ENCODE peak calls at places on chromosomes 16 and 17, in six cellular contexts. Q, T, F, A, S and L are unnamed samples.

GRCh38 chr16:23268561-23268960 is 33.5 kb upstream of the SCNN1B start:
- DNase-seq in Q (no peak), T (no peak), F (no peak), A (no peak), S (no peak), L (no peak)

GRCh38 chr16:50278251-50278650 is 11.9 kb downstream of the ADCY7 start:
- DNase-seq in Q (no peak), T (no peak), F (no peak), A (no peak), S (no peak), L (no peak)

GRCh38 chr17:8410882-8411238 is 13.2 kb upstream of the RNF222 start:
- DNase-seq in Q (no peak), T (no peak), F (no peak), A (no peak), S (no peak), L (no peak)

GRCh38 chr17:9979463-9979995 is 74.5 kb upstream of the RCVRN start:
- DNase-seq in Q (no peak), T (no peak), F (no peak), A (no peak), S (no peak), L (no peak)

GRCh38 chr16:3131755-3132377 is 3.0 kb upstream of the ZNF213 start:
- DNase-seq in Q (peak), T (no peak), F (peak), A (no peak), S (peak), L (peak)

GRCh38 chr17:31318298-31319190 is 2.9 kb downstream of the EVI2A start:
- DNase-seq in Q (peak), T (no peak), F (no peak), A (peak), S (no peak), L (peak)

GRCh38 chr16:31467151-31467550 is 4.8 kb upstream of the TGFB1I1 start:
- DNase-seq in Q (no peak), T (no peak), F (no peak), A (no peak), S (no peak), L (peak)

GRCh38 chr17:67386965-67387551 is 10.0 kb downstream of the PITPNC1 start:
- DNase-seq in Q (peak), T (peak), F (peak), A (no peak), S (peak), L (peak)

GRCh38 chr17:78557598-78558039 is 19.6 kb downstream of the DNAH17 start:
- DNase-seq in Q (no peak), T (peak), F (no peak), A (no peak), S (peak), L (no peak)

GRCh38 chr17:68006797-68007196 is 10.5 kb upstream of the C17orf58 start:
- DNase-seq in Q (no peak), T (no peak), F (no peak), A (no peak), S (no peak), L (no peak)

GRCh38 chr16:24995033-24995432 is 20.1 kb downstream of the ARHGAP17 start:
- DNase-seq in Q (no peak), T (no peak), F (no peak), A (no peak), S (no peak), L (no peak)

GRCh38 chr17:40110026-40110425 is 9.6 kb upstream of the NR1D1 start:
- DNase-seq in Q (no peak), T (no peak), F (no peak), A (no peak), S (no peak), L (peak)

GRCh38 chr16:47463771-47464624 is 2.9 kb downstream of the PHKB start:
- DNase-seq in Q (no peak), T (no peak), F (no peak), A (no peak), S (peak), L (no peak)

GRCh38 chr17:36592711-36593321 is 1.1 kb downstream of the DHRS11 start:
- DNase-seq in Q (no peak), T (no peak), F (no peak), A (no peak), S (no peak), L (no peak)

GRCh38 chr17:74435775-74436359 is 4.0 kb downstream of the GPRC5C start:
- DNase-seq in Q (no peak), T (no peak), F (no peak), A (no peak), S (no peak), L (no peak)

GRCh38 chr16:81181013-81181720 is 57.3 kb upstream of the BCO1 start:
- DNase-seq in Q (peak), T (peak), F (peak), A (peak), S (no peak), L (peak)

GRCh38 chr17:71327376-71328059 is 793.3 kb upstream of the SOX9 start:
- DNase-seq in Q (no peak), T (no peak), F (no peak), A (no peak), S (no peak), L (no peak)

DNA sequence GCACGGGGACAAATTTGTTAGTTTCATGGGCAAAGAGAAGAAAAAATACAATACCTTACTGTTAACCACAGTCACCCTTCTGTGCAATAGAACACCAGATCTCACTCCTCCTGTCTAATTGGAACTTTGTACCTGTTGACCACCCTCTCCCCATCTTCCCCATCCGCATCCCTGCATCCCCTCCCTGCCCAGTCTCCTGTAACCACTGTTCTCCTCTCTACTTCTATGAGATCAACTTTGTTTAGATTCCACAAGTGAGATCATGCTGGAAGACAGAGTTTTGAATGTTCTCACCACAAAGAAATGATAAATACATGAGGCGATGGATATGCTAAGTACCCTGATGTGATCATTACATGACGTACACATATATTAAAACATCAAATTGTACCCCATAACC is 47.7 kb downstream of the CLEC16A start:
- DNase-seq in Q (no peak), T (no peak), F (no peak), A (no peak), S (no peak), L (no peak)
- H3K4me3 ChIP-seq in Q (no peak), T (no peak), F (no peak), A (no peak), S (peak), L (no peak)

GRCh38 chr16:70577256-70577698 is 53.7 kb downstream of the SF3B3 start:
- DNase-seq in Q (no peak), T (no peak), F (peak), A (peak), S (no peak), L (no peak)
- TF ChIP-seq EP300 in Q (no peak), T (no peak), F (no peak), A (no peak), S (no peak), L (no peak)

DNA sequence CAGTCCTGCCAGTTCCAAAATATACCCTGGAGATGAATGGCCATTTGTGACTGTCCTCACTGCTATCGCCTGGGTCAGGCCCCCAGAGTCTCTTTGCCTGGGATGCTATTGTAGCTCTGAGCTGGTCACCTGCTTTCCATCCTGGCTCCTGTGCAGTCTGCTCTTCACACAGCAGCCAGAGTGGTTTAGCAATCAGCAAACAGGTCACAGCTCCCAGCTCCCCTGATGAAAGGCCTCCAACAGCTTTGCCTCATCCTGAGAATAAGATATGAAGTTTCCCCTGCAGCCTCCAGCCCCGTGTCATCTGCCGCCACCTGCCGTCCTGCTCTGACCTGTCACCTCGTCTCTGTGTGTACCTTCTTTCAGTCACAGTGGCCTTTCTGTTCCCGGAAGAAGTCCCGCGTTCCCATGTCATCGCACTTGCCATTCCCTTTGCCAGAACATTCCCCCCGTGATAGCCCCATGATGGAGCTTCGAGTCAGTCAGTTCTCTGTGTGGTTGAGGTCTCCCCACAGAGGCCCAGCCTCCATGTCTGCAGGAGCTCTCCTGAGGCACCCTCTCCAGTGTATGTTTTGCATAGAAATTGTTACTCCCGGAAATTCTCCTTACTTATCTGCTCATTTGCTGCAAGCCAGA is 281.5 kb downstream of the SNX29 start:
- DNase-seq in Q (no peak), T (no peak), F (no peak), A (no peak), S (no peak), L (no peak)
- H3K4me3 ChIP-seq in Q (no peak), T (no peak), F (no peak), A (no peak), S (no peak), L (no peak)

DNA sequence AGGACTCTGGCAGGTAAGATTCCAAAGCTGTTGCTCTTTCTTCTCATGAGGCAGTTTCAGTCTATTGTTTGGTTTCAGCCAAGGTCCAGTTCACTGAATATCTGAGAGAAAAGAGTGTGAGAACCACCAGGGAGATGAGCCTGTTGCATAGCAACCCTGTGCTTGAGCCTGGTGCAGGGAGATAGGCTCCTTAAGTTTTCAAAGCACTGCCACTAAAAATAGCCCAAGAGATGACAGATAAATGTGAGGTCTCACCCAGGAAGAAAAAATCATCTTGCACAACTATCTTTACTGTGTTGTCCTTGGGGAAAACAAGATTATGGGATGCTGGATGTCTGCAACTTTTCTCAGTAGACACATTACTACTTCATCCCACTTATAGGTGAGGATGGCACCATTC is 26.2 kb upstream of the NUDT7 start:
- DNase-seq in Q (no peak), T (no peak), F (no peak), A (no peak), S (no peak), L (no peak)
- TF ChIP-seq EP300 in Q (no peak), T (no peak), F (no peak), A (no peak), S (no peak), L (no peak)

DNA sequence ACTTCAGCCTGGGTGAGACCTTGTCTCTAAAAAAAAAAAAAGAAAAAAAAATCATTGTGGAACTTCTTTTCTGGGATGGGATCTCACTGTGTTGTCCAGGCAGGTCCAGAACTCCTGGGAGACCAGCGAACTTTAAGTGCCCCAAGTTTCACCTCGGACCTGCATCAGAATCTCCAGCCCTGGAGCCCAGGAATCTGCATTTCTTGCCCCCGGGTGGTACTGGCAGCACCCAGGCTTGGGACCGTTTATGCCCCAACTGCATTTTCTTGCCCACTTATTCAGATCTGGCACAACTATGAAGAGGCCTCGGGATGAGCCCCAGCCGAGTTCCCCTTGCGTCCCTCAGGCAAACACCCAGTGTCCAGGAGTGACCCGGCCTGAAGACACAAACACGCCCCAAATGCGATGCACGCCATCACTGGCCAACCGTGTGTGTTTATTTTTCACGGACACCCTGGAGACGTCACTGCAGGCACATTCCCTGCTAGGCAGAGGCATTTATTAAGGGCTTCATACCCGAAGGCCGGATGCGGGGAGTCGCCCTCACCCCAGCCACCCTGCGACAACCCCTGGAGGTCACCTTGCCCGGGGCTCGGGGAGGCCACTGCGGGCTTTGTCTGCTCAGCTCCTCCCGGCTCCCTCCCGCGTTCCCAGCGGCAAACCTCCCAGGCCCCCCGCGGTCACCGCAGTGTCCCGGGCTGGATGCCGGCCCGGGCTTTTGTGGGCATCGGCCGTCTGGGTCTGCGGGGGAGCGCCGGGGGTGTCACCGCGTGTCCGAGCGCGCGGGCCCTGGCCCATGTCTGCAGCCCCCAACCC is 684 bp upstream of the SPIRE2 start:
- DNase-seq in Q (peak), T (peak), F (peak), A (no peak), S (peak), L (no peak)
- H3K4me3 ChIP-seq in Q (peak), T (peak), F (peak), A (peak), S (peak), L (peak)

GRCh38 chr16:922051-922450 is 48.7 kb downstream of the LMF1 start:
- DNase-seq in Q (no peak), T (no peak), F (no peak), A (no peak), S (no peak), L (no peak)
- TF ChIP-seq EP300 in Q (no peak), T (no peak), F (no peak), A (no peak), S (no peak), L (no peak)

GRCh38 chr16:54015147-54015546 is 271.4 kb downstream of the IRX3 start:
- DNase-seq in Q (no peak), T (no peak), F (no peak), A (no peak), S (no peak), L (no peak)

GRCh38 chr16:54007504-54007903 is 279.1 kb downstream of the IRX3 start:
- DNase-seq in Q (no peak), T (no peak), F (no peak), A (no peak), S (no peak), L (no peak)

GRCh38 chr16:54006693-54007092 is 279.9 kb downstream of the IRX3 start:
- DNase-seq in Q (no peak), T (no peak), F (no peak), A (no peak), S (no peak), L (no peak)

DNA sequence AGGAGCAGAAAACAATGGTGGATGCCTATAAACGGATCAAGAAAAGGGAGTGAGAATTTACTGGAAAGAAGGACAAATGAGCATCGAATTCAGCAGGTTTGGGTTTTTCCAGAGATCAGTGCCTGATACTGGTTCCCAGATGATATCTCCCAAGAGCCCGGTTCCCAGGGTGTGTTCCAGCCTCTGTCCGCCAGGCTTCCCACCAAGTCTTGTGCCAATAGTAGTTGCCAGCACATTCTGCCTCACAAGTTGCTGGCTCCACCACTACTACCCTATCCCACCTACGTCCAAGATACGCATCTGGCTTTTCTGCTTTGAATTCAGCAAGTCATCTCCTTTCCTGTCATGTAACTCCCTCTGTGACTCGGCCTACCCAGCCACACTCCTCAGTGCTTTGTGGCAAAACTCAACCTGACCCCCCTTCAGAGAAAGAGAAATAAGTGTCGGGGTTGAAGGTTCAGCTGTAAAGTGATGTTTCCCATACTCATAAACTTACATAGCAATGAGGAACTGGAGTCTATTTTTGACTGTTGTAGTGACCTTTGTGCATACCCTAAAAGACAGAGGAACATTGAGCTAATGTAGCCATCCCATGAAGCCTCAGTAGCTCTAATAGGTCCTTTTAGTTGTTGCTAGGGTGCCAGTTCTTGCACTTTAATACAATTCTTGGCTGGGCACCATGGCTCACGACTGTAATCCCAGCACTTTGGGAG is 277.0 kb downstream of the IRX3 start:
- DNase-seq in Q (no peak), T (no peak), F (no peak), A (no peak), S (no peak), L (no peak)
- H3K4me3 ChIP-seq in Q (no peak), T (no peak), F (no peak), A (no peak), S (no peak), L (no peak)